ENCODE peak calls at places on chromosomes 13 and 19, in six cellular contexts. T, O, N, E, J and B are unnamed samples.

GRCh38 chr19:41064974-41065569 is 23.2 kb upstream of the CYP2A13 start:
- DNase-seq in T (no peak), O (peak), E (no peak), J (peak), N (no peak), B (no peak)

GRCh38 chr19:30253581-30253996 is 118.6 kb upstream of the ZNF536 start:
- DNase-seq in O (no peak), T (no peak), J (peak), N (no peak), E (no peak), B (no peak)

GRCh38 chr19:16118489-16119033 is 6.9 kb downstream of the RAB8A start:
- DNase-seq in T (no peak), J (no peak), E (no peak), N (no peak), O (no peak), B (peak)

GRCh38 chr19:51712461-51713081 is 11.2 kb downstream of the HAS1 start:
- DNase-seq in O (no peak), E (no peak), J (peak), T (no peak), N (no peak), B (no peak)

GRCh38 chr19:54952591-54953344 is 5.4 kb upstream of the NLRP7 start:
- DNase-seq in N (no peak), T (no peak), E (no peak), O (no peak), J (peak), B (no peak)

GRCh38 chr19:33219261-33219812 is 6.3 kb downstream of the SLC7A10 start:
- DNase-seq in E (no peak), O (no peak), N (no peak), J (no peak), T (no peak), B (no peak)

GRCh38 chr19:3275583-3276340 is 51.3 kb downstream of the CELF5 start:
- DNase-seq in N (peak), E (peak), T (peak), O (peak), J (peak), B (peak)

GRCh38 chr19:56071151-56071550 is 49.9 kb downstream of the ZNF787 start:
- DNase-seq in O (no peak), N (no peak), E (no peak), J (no peak), T (no peak), B (no peak)

GRCh38 chr19:54105796-54106195 is 3.1 kb downstream of the NDUFA3 start:
- DNase-seq in J (no peak), N (no peak), E (no peak), O (no peak), T (no peak), B (peak)

GRCh38 chr19:35088514-35088913 is 27.1 kb upstream of the FXYD3 start:
- DNase-seq in E (no peak), T (no peak), O (no peak), N (no peak), J (peak), B (no peak)

GRCh38 chr19:17495639-17496265 is 15.7 kb upstream of the PGLS start:
- DNase-seq in E (no peak), J (no peak), T (no peak), N (no peak), O (no peak), B (no peak)

GRCh38 chr13:40580566-40581276 is 85.7 kb downstream of the FOXO1 start:
- DNase-seq in O (no peak), J (no peak), T (no peak), N (no peak), E (no peak), B (no peak)

GRCh38 chr13:44812818-44813217 is 176.5 kb downstream of the NUFIP1 start:
- DNase-seq in O (no peak), T (no peak), J (no peak), E (no peak), N (no peak), B (no peak)

GRCh38 chr19:27765912-27766725 is 1446.8 kb downstream of the UQCRFS1 start:
- DNase-seq in O (no peak), J (no peak), T (no peak), E (no peak), N (no peak), B (no peak)

GRCh38 chr19:5065717-5066116 is 96.8 kb downstream of the KDM4B start:
- DNase-seq in E (no peak), T (no peak), O (no peak), J (no peak), N (no peak), B (no peak)

GRCh38 chr19:42540071-42540553 is 11.8 kb upstream of the CEACAM1 start:
- DNase-seq in J (no peak), T (no peak), O (no peak), E (no peak), N (no peak), B (peak)